ENCODE peak calls at places on chromosome 3, in six cellular contexts. O is Panc1; Q is NCI-H460; C is stimulated activated CD4-positive, alpha-beta T cell treated with anti-CD3 and anti-CD28 coated beads, Interleukin-12 subunit alpha, Interleukin-12 subunit beta, amount 100 ng/mL, for 24 hours; F is effector CD4-positive, alpha-beta T cell; U is sigmoid colon. L is an unnamed sample.
A peak's percentile ranks its signal among the peaks of the same experiment; 100 is the strongest.

GRCh38 chr3:73580343-73580742 is 44.4 kb downstream of the PDZRN3 start:
- DNase-seq in F (no peak), C (no peak), Q (no peak), O (no peak), U (no peak), L (no peak)

GRCh38 chr3:66035763-66036477 is 2.8 kb downstream of the MAGI1 start:
- DNase-seq in O (no peak), Q (no peak), F (no peak), C (no peak), U (no peak), L (no peak)

GRCh38 chr3:38583688-38584087 is 65.8 kb downstream of the SCN5A start:
- DNase-seq in F (no peak), C (no peak), Q (no peak), O (no peak), U (no peak), L (no peak)

GRCh38 chr3:42501681-42502428 is 588 bp upstream of the VIPR1 start:
- DNase-seq in F (peak; percentile 51), U (peak; percentile 68), C (peak; percentile 44), Q (peak; percentile 21), O (no peak), L (peak; percentile 56)

GRCh38 chr3:33315826-33316225 is 38.6 kb downstream of the FBXL2 start:
- DNase-seq in Q (no peak), F (no peak), C (no peak), U (no peak), O (no peak), L (no peak)

GRCh38 chr3:176714034-176714433 is 483.2 kb downstream of the TBL1XR1 start:
- DNase-seq in F (no peak), C (no peak), U (no peak), Q (no peak), O (no peak), L (no peak)

GRCh38 chr3:133868166-133868565 is 27.5 kb downstream of the RAB6B start:
- DNase-seq in O (no peak), F (no peak), C (no peak), Q (no peak), U (no peak), L (no peak)

GRCh38 chr3:23654571-23654970 is 151.2 kb upstream of the UBE2E1 start:
- DNase-seq in C (no peak), F (no peak), O (no peak), Q (no peak), U (no peak), L (no peak)

GRCh38 chr3:128217702-128218475 is 64.6 kb downstream of the EEFSEC start:
- DNase-seq in F (no peak), C (no peak), Q (peak; percentile 38), U (no peak), O (no peak), L (no peak)

GRCh38 chr3:178343433-178344038 is 192.7 kb upstream of the KCNMB2 start:
- DNase-seq in U (peak; percentile 46), Q (no peak), O (no peak), F (no peak), C (no peak), L (peak; percentile 53)

GRCh38 chr3:13419356-13420050 is 619 bp downstream of the NUP210 start:
- DNase-seq in U (no peak), F (peak; percentile 46), C (peak; percentile 28), Q (no peak), O (no peak), L (peak; percentile 52)

GRCh38 chr3:106824856-106825255 is 552.4 kb upstream of the CCDC54 start:
- DNase-seq in U (no peak), C (no peak), O (peak; percentile 13), F (no peak), Q (peak; percentile 5), L (no peak)

GRCh38 chr3:118943597-118943996 is 91.0 kb downstream of the IGSF11 start:
- DNase-seq in Q (no peak), C (no peak), F (no peak), U (no peak), O (no peak), L (no peak)

GRCh38 chr3:113771993-113772392 is 25.2 kb downstream of the ATP6V1A start:
- DNase-seq in O (no peak), F (no peak), C (no peak), Q (no peak), U (no peak), L (no peak)

GRCh38 chr3:55128201-55128870 is 200.5 kb upstream of the LRTM1 start:
- DNase-seq in C (no peak), F (no peak), Q (no peak), U (no peak), O (no peak), L (no peak)

GRCh38 chr3:45163481-45163880 is 17.3 kb upstream of the CDCP1 start:
- DNase-seq in F (no peak), O (no peak), U (no peak), Q (no peak), C (no peak), L (no peak)

GRCh38 chr3:179898024-179898423 is 138.7 kb downstream of the PEX5L start:
- DNase-seq in O (no peak), F (no peak), C (peak; percentile 3), U (no peak), Q (peak; percentile 3), L (no peak)

GRCh38 chr3:156826144-156826895 is at the start of gene LEKR1:
- DNase-seq in F (peak; percentile 46), C (peak; percentile 64), Q (peak; percentile 72), O (no peak), U (peak; percentile 92), L (peak; percentile 89)

GRCh38 chr3:53773586-53774368 is 72.4 kb downstream of the CHDH start:
- DNase-seq in C (no peak), Q (no peak), U (no peak), O (no peak), F (no peak), L (no peak)

GRCh38 chr3:41202834-41203345 is 3.6 kb downstream of the CTNNB1 start:
- DNase-seq in F (no peak), O (no peak), Q (peak; percentile 34), U (no peak), C (no peak), L (no peak)

GRCh38 chr3:149808209-149808829 is 4.7 kb upstream of the RNF13 start:
- DNase-seq in U (peak; percentile 83), C (peak; percentile 49), O (peak; percentile 71), F (peak; percentile 46), Q (peak; percentile 57), L (peak; percentile 64)

GRCh38 chr3:42120866-42121265 is 29.7 kb downstream of the TRAK1 start:
- DNase-seq in O (no peak), F (no peak), U (no peak), Q (no peak), C (no peak), L (no peak)

GRCh38 chr3:31004025-31004678 is 109.7 kb upstream of the GADL1 start:
- DNase-seq in F (no peak), O (no peak), Q (no peak), U (no peak), C (no peak), L (no peak)

GRCh38 chr3:171480526-171480925 is 20.3 kb upstream of the TNIK start:
- DNase-seq in Q (no peak), O (no peak), C (no peak), F (no peak), U (no peak), L (no peak)

GRCh38 chr3:9402410-9403228 is 5.2 kb downstream of the SETD5 start:
- DNase-seq in F (no peak), O (no peak), C (no peak), Q (no peak), U (no peak), L (peak; percentile 60)

GRCh38 chr3:36211656-36211999 is 168.7 kb upstream of the STAC start:
- DNase-seq in Q (no peak), C (no peak), O (no peak), F (no peak), U (no peak), L (no peak)

GRCh38 chr3:168093229-168093628 is 2.5 kb downstream of the GOLIM4 start:
- DNase-seq in U (no peak), Q (no peak), O (no peak), C (no peak), F (no peak), L (no peak)

GRCh38 chr3:188900421-188900941 is 271.3 kb upstream of the TPRG1 start:
- DNase-seq in Q (no peak), O (peak; percentile 77), F (no peak), U (no peak), C (no peak), L (no peak)

GRCh38 chr3:69500604-69501003 is 114.7 kb upstream of the FRMD4B start:
- DNase-seq in F (no peak), U (no peak), O (no peak), Q (no peak), C (no peak), L (no peak)

GRCh38 chr3:184417619-184418327 is 37.9 kb downstream of the CHRD start:
- DNase-seq in C (peak; percentile 68), Q (peak; percentile 48), U (peak; percentile 81), F (peak; percentile 61), O (peak; percentile 22), L (peak; percentile 65)

GRCh38 chr3:129526121-129526900 is 2.1 kb upstream of the RHO start:
- DNase-seq in C (no peak), F (no peak), Q (no peak), O (no peak), U (no peak), L (no peak)

GRCh38 chr3:186024210-186024609 is 84.7 kb downstream of the ETV5 start:
- DNase-seq in F (no peak), U (peak; percentile 74), O (no peak), C (no peak), Q (no peak), L (no peak)

GRCh38 chr3:155963557-155963956 is 93.1 kb downstream of the GMPS start:
- DNase-seq in C (no peak), U (no peak), O (no peak), Q (no peak), F (no peak), L (no peak)

GRCh38 chr3:168544097-168544957 is 448.6 kb upstream of the GOLIM4 start:
- DNase-seq in C (no peak), F (no peak), U (no peak), O (no peak), Q (no peak), L (no peak)

GRCh38 chr3:53067571-53067970 is 21.7 kb upstream of the SFMBT1 start:
- DNase-seq in U (peak; percentile 13), Q (no peak), F (no peak), C (no peak), O (no peak), L (no peak)